ENCODE peak calls at places on chromosomes 1 and 21, in seven cellular contexts. O, S, T, D, F, N and V are unnamed samples.

GRCh38 chr1:156627313-156627880 is 8.2 kb downstream of the HAPLN2 start:
- DNase-seq in F (peak), T (no peak), D (peak), S (no peak), O (peak), N (no peak), V (peak)

GRCh38 chr1:230189276-230190183 is 122.5 kb downstream of the GALNT2 start:
- DNase-seq in O (no peak), S (no peak), T (peak), N (no peak), D (no peak), F (no peak), V (no peak)

GRCh38 chr21:33975548-33976081 is 60.0 kb upstream of the ATP5PO start:
- DNase-seq in N (peak), O (peak), D (peak), F (peak), T (no peak), S (no peak), V (peak)

GRCh38 chr1:86965012-86965826 is 50.8 kb downstream of the HS2ST1 start:
- DNase-seq in O (peak), D (peak), N (no peak), F (peak), S (no peak), T (no peak), V (peak)

GRCh38 chr1:67463298-67463960 is 33.2 kb upstream of the SERBP1 start:
- DNase-seq in D (no peak), T (peak), F (no peak), O (no peak), S (no peak), N (no peak), V (no peak)

GRCh38 chr1:43893020-43893419 is 40.6 kb upstream of the ARTN start:
- DNase-seq in N (no peak), T (no peak), S (no peak), D (no peak), O (no peak), F (no peak), V (no peak)

GRCh38 chr21:43930074-43930847 is 65.2 kb downstream of the AGPAT3 start:
- DNase-seq in N (no peak), F (no peak), T (no peak), D (no peak), S (no peak), O (no peak), V (no peak)

GRCh38 chr1:47175227-47175934 is 14.5 kb downstream of the PDZK1IP1 start:
- DNase-seq in N (peak), F (peak), O (peak), S (peak), D (peak), T (peak), V (peak)

GRCh38 chr1:32246888-32247273 is at the start of gene FAM167B:
- DNase-seq in T (no peak), S (no peak), N (no peak), F (peak), O (peak), D (peak), V (peak)

GRCh38 chr1:218524986-218525385 is 179.8 kb downstream of the TGFB2 start:
- DNase-seq in T (no peak), O (no peak), S (no peak), F (no peak), D (no peak), N (no peak), V (no peak)

GRCh38 chr1:117683571-117684285 is 77.9 kb downstream of the TENT5C start:
- DNase-seq in T (no peak), D (peak), S (no peak), O (peak), N (no peak), F (peak), V (no peak)

GRCh38 chr21:15222711-15223110 is 157.9 kb upstream of the NRIP1 start:
- DNase-seq in O (no peak), T (no peak), D (peak), N (no peak), S (no peak), F (peak), V (peak)

GRCh38 chr1:206685749-206686485 is 1.2 kb downstream of the MAPKAPK2 start:
- DNase-seq in D (peak), S (peak), O (peak), T (peak), F (peak), N (peak), V (peak)

GRCh38 chr1:232306269-232306911 is 323.5 kb downstream of the SIPA1L2 start:
- DNase-seq in S (peak), D (no peak), F (peak), T (peak), N (no peak), O (no peak), V (peak)